ENCODE peak calls at places on chromosome 11, in five cellular contexts. One of them, this sample, is unnamed.
A peak's percentile ranks its signal among the peaks of the same experiment; 100 is the strongest.

GRCh38 chr11:74839971-74840370 is 91.3 kb downstream of the RNF169 start:
- DNase-seq in stimulated activated CD4-positive, alpha-beta T cell treated with anti-CD3 and anti-CD28 coated beads, Interleukin-1b, Interleukin-23, amount 100 ng/mL, for 1 hour: no peak
- DNase-seq in activated T-cell treated with anti-CD3 and anti-CD28 coated beads for 1 hour: no peak
- DNase-seq in endothelial cell of umbilical vein: peak; percentile 58
- DNase-seq in astrocyte of the hippocampus: no peak
- DNase-seq in this sample: no peak

GRCh38 chr11:100232006-100232405 is 455.1 kb upstream of the ARHGAP42 start:
- DNase-seq in stimulated activated CD4-positive, alpha-beta T cell treated with anti-CD3 and anti-CD28 coated beads, Interleukin-1b, Interleukin-23, amount 100 ng/mL, for 1 hour: no peak
- DNase-seq in activated T-cell treated with anti-CD3 and anti-CD28 coated beads for 1 hour: no peak
- DNase-seq in endothelial cell of umbilical vein: no peak
- DNase-seq in astrocyte of the hippocampus: no peak
- DNase-seq in this sample: no peak

GRCh38 chr11:103994111-103994510 is 42.3 kb upstream of the DDI1 start:
- DNase-seq in stimulated activated CD4-positive, alpha-beta T cell treated with anti-CD3 and anti-CD28 coated beads, Interleukin-1b, Interleukin-23, amount 100 ng/mL, for 1 hour: no peak
- DNase-seq in activated T-cell treated with anti-CD3 and anti-CD28 coated beads for 1 hour: no peak
- DNase-seq in endothelial cell of umbilical vein: no peak
- DNase-seq in astrocyte of the hippocampus: peak; percentile 6
- DNase-seq in this sample: no peak

GRCh38 chr11:119169272-119169719 is 771 bp downstream of the NLRX1 start:
- DNase-seq in stimulated activated CD4-positive, alpha-beta T cell treated with anti-CD3 and anti-CD28 coated beads, Interleukin-1b, Interleukin-23, amount 100 ng/mL, for 1 hour: no peak
- DNase-seq in activated T-cell treated with anti-CD3 and anti-CD28 coated beads for 1 hour: no peak
- DNase-seq in endothelial cell of umbilical vein: peak; percentile 48
- DNase-seq in astrocyte of the hippocampus: peak; percentile 78
- DNase-seq in this sample: no peak

GRCh38 chr11:66181632-66182345 is 86.7 kb upstream of the RAB1B start:
- DNase-seq in stimulated activated CD4-positive, alpha-beta T cell treated with anti-CD3 and anti-CD28 coated beads, Interleukin-1b, Interleukin-23, amount 100 ng/mL, for 1 hour: no peak
- DNase-seq in activated T-cell treated with anti-CD3 and anti-CD28 coated beads for 1 hour: no peak
- DNase-seq in endothelial cell of umbilical vein: no peak
- DNase-seq in astrocyte of the hippocampus: no peak
- DNase-seq in this sample: no peak

GRCh38 chr11:76166314-76166713 is 40.0 kb downstream of the WNT11 start:
- DNase-seq in stimulated activated CD4-positive, alpha-beta T cell treated with anti-CD3 and anti-CD28 coated beads, Interleukin-1b, Interleukin-23, amount 100 ng/mL, for 1 hour: no peak
- DNase-seq in activated T-cell treated with anti-CD3 and anti-CD28 coated beads for 1 hour: no peak
- DNase-seq in endothelial cell of umbilical vein: no peak
- DNase-seq in astrocyte of the hippocampus: peak; percentile 61
- DNase-seq in this sample: no peak

GRCh38 chr11:15852179-15852578 is 504.2 kb downstream of the SOX6 start:
- DNase-seq in stimulated activated CD4-positive, alpha-beta T cell treated with anti-CD3 and anti-CD28 coated beads, Interleukin-1b, Interleukin-23, amount 100 ng/mL, for 1 hour: no peak
- DNase-seq in activated T-cell treated with anti-CD3 and anti-CD28 coated beads for 1 hour: no peak
- DNase-seq in endothelial cell of umbilical vein: no peak
- DNase-seq in astrocyte of the hippocampus: no peak
- DNase-seq in this sample: no peak

GRCh38 chr11:85595285-85595884 is 31.8 kb downstream of the DLG2 start:
- DNase-seq in stimulated activated CD4-positive, alpha-beta T cell treated with anti-CD3 and anti-CD28 coated beads, Interleukin-1b, Interleukin-23, amount 100 ng/mL, for 1 hour: no peak
- DNase-seq in activated T-cell treated with anti-CD3 and anti-CD28 coated beads for 1 hour: no peak
- DNase-seq in endothelial cell of umbilical vein: peak; percentile 50
- DNase-seq in astrocyte of the hippocampus: peak; percentile 63
- DNase-seq in this sample: no peak

GRCh38 chr11:34480339-34480738 is 33.3 kb downstream of the ELF5 start:
- DNase-seq in stimulated activated CD4-positive, alpha-beta T cell treated with anti-CD3 and anti-CD28 coated beads, Interleukin-1b, Interleukin-23, amount 100 ng/mL, for 1 hour: no peak
- DNase-seq in activated T-cell treated with anti-CD3 and anti-CD28 coated beads for 1 hour: no peak
- DNase-seq in endothelial cell of umbilical vein: no peak
- DNase-seq in astrocyte of the hippocampus: peak; percentile 53
- DNase-seq in this sample: no peak

GRCh38 chr11:34033399-34033798 is 18.1 kb upstream of the CAPRIN1 start:
- DNase-seq in stimulated activated CD4-positive, alpha-beta T cell treated with anti-CD3 and anti-CD28 coated beads, Interleukin-1b, Interleukin-23, amount 100 ng/mL, for 1 hour: no peak
- DNase-seq in activated T-cell treated with anti-CD3 and anti-CD28 coated beads for 1 hour: no peak
- DNase-seq in endothelial cell of umbilical vein: no peak
- DNase-seq in astrocyte of the hippocampus: no peak
- DNase-seq in this sample: no peak

GRCh38 chr11:26993965-26994446 is at the start of gene FIBIN:
- DNase-seq in stimulated activated CD4-positive, alpha-beta T cell treated with anti-CD3 and anti-CD28 coated beads, Interleukin-1b, Interleukin-23, amount 100 ng/mL, for 1 hour: no peak
- DNase-seq in activated T-cell treated with anti-CD3 and anti-CD28 coated beads for 1 hour: no peak
- DNase-seq in endothelial cell of umbilical vein: no peak
- DNase-seq in astrocyte of the hippocampus: peak; percentile 58
- DNase-seq in this sample: no peak

GRCh38 chr11:70552441-70553150 is 154.3 kb downstream of the CTTN start:
- DNase-seq in stimulated activated CD4-positive, alpha-beta T cell treated with anti-CD3 and anti-CD28 coated beads, Interleukin-1b, Interleukin-23, amount 100 ng/mL, for 1 hour: no peak
- DNase-seq in activated T-cell treated with anti-CD3 and anti-CD28 coated beads for 1 hour: no peak
- DNase-seq in endothelial cell of umbilical vein: no peak
- DNase-seq in astrocyte of the hippocampus: no peak
- DNase-seq in this sample: no peak

GRCh38 chr11:113105584-113105983 is 144.4 kb downstream of the NCAM1 start:
- DNase-seq in stimulated activated CD4-positive, alpha-beta T cell treated with anti-CD3 and anti-CD28 coated beads, Interleukin-1b, Interleukin-23, amount 100 ng/mL, for 1 hour: no peak
- DNase-seq in activated T-cell treated with anti-CD3 and anti-CD28 coated beads for 1 hour: no peak
- DNase-seq in endothelial cell of umbilical vein: no peak
- DNase-seq in astrocyte of the hippocampus: no peak
- DNase-seq in this sample: no peak

GRCh38 chr11:9861860-9862725 is 198.2 kb downstream of the SWAP70 start:
- DNase-seq in stimulated activated CD4-positive, alpha-beta T cell treated with anti-CD3 and anti-CD28 coated beads, Interleukin-1b, Interleukin-23, amount 100 ng/mL, for 1 hour: no peak
- DNase-seq in activated T-cell treated with anti-CD3 and anti-CD28 coated beads for 1 hour: peak; percentile 3
- DNase-seq in endothelial cell of umbilical vein: peak; percentile 74
- DNase-seq in astrocyte of the hippocampus: peak; percentile 72
- DNase-seq in this sample: no peak

GRCh38 chr11:68314203-68314885 is 2.0 kb downstream of the LRP5 start:
- DNase-seq in stimulated activated CD4-positive, alpha-beta T cell treated with anti-CD3 and anti-CD28 coated beads, Interleukin-1b, Interleukin-23, amount 100 ng/mL, for 1 hour: no peak
- DNase-seq in activated T-cell treated with anti-CD3 and anti-CD28 coated beads for 1 hour: no peak
- DNase-seq in endothelial cell of umbilical vein: peak; percentile 48
- DNase-seq in astrocyte of the hippocampus: no peak
- DNase-seq in this sample: no peak

GRCh38 chr11:96196074-96196787 is 146.8 kb downstream of the MAML2 start:
- DNase-seq in stimulated activated CD4-positive, alpha-beta T cell treated with anti-CD3 and anti-CD28 coated beads, Interleukin-1b, Interleukin-23, amount 100 ng/mL, for 1 hour: no peak
- DNase-seq in activated T-cell treated with anti-CD3 and anti-CD28 coated beads for 1 hour: no peak
- DNase-seq in endothelial cell of umbilical vein: no peak
- DNase-seq in astrocyte of the hippocampus: no peak
- DNase-seq in this sample: no peak

This sample was measured in occipital lobe.